ENCODE peak calls at places on chromosome 22, in seven cellular contexts. Q is right atrium auricular region, E is lung, G is fibroblast of villous mesenchyme, L is fibroblast of mammary gland, F is sigmoid colon, Z is coronary artery. I is an unnamed sample.

GRCh38 chr22:25702046-25702445 is 39.9 kb upstream of the MYO18B start:
- DNase-seq in Q (no peak), E (no peak), G (peak; percentile 36), L (peak; percentile 51), F (no peak), Z (no peak), I (peak; percentile 50)

GRCh38 chr22:48057116-48057835 is 1294.8 kb downstream of the TBC1D22A start:
- DNase-seq in Q (no peak), E (no peak), G (no peak), L (no peak), F (no peak), Z (peak; percentile 21), I (no peak)

GRCh38 chr22:41920271-41920976 is 5.5 kb upstream of the SHISA8 start:
- DNase-seq in Q (no peak), E (no peak), G (no peak), L (no peak), F (no peak), Z (no peak), I (no peak)

GRCh38 chr22:17087176-17088131 is 2.7 kb downstream of the IL17RA start:
- DNase-seq in Q (no peak), E (no peak), G (peak; percentile 86), L (peak; percentile 41), F (peak; percentile 50), Z (peak; percentile 58), I (peak; percentile 77)

GRCh38 chr22:45212306-45212709 is 28.4 kb downstream of the KIAA0930 start:
- DNase-seq in Q (peak; percentile 89), E (peak; percentile 62), G (peak; percentile 95), L (peak; percentile 91), F (peak; percentile 94), Z (peak; percentile 96), I (peak; percentile 93)

GRCh38 chr22:43944670-43945430 is 10.4 kb upstream of the SAMM50 start:
- DNase-seq in Q (no peak), E (no peak), G (no peak), L (no peak), F (no peak), Z (no peak), I (no peak)

GRCh38 chr22:41305646-41306045 is 4.3 kb downstream of the ZC3H7B start:
- DNase-seq in Q (no peak), E (no peak), G (peak; percentile 55), L (peak; percentile 89), F (no peak), Z (no peak), I (peak; percentile 56)

GRCh38 chr22:25137577-25138525 is 61.8 kb upstream of the CRYBB3 start:
- DNase-seq in Q (no peak), E (no peak), G (no peak), L (no peak), F (peak; percentile 56), Z (no peak), I (no peak)

GRCh38 chr22:31488988-31489617 is 539 bp downstream of the EIF4ENIF1 start:
- DNase-seq in Q (no peak), E (peak; percentile 29), G (peak; percentile 38), L (no peak), F (no peak), Z (peak; percentile 74), I (peak; percentile 22)

GRCh38 chr22:48889209-48889830 is 938.4 kb downstream of the BRD1 start:
- DNase-seq in Q (peak; percentile 49), E (no peak), G (no peak), L (no peak), F (peak; percentile 36), Z (peak; percentile 58), I (no peak)

GRCh38 chr22:41314821-41315220 is 13.5 kb downstream of the ZC3H7B start:
- DNase-seq in Q (no peak), E (no peak), G (no peak), L (no peak), F (no peak), Z (no peak), I (no peak)

GRCh38 chr22:31130873-31131272 is 8.1 kb downstream of the INPP5J start:
- DNase-seq in Q (no peak), E (no peak), G (no peak), L (no peak), F (no peak), Z (no peak), I (no peak)

GRCh38 chr22:39296535-39296934 is 22.9 kb downstream of the RPL3 start:
- DNase-seq in Q (no peak), E (no peak), G (no peak), L (no peak), F (no peak), Z (no peak), I (no peak)

GRCh38 chr22:33640900-33641299 is 279.4 kb downstream of the LARGE1 start:
- DNase-seq in Q (no peak), E (no peak), G (no peak), L (no peak), F (no peak), Z (no peak), I (no peak)

GRCh38 chr22:41943661-41944209 is 3.2 kb downstream of the CENPM start:
- DNase-seq in Q (no peak), E (no peak), G (no peak), L (peak; percentile 36), F (no peak), Z (no peak), I (no peak)

GRCh38 chr22:39144101-39144815 is 8.2 kb downstream of the CBX7 start:
- DNase-seq in Q (no peak), E (no peak), G (peak; percentile 70), L (peak; percentile 36), F (peak; percentile 66), Z (no peak), I (peak; percentile 45)

GRCh38 chr22:32852346-32853251 is 51.1 kb downstream of the TIMP3 start:
- DNase-seq in Q (peak; percentile 80), E (peak; percentile 42), G (peak; percentile 59), L (peak; percentile 24), F (peak; percentile 86), Z (peak; percentile 89), I (peak; percentile 57)

GRCh38 chr22:32707971-32708370 is 93.5 kb upstream of the TIMP3 start:
- DNase-seq in Q (no peak), E (no peak), G (no peak), L (peak; percentile 34), F (no peak), Z (no peak), I (no peak)

GRCh38 chr22:19626666-19627065 is 87.6 kb upstream of the SEPTIN5 start:
- DNase-seq in Q (no peak), E (no peak), G (no peak), L (no peak), F (peak; percentile 21), Z (no peak), I (no peak)

GRCh38 chr22:31102441-31103081 is 4.8 kb downstream of the SELENOM start:
- DNase-seq in Q (peak; percentile 94), E (no peak), G (peak; percentile 99), L (peak; percentile 96), F (peak; percentile 99), Z (peak; percentile 98), I (peak; percentile 83)

GRCh38 chr22:27409299-27409698 is 392.3 kb downstream of the MN1 start:
- DNase-seq in Q (no peak), E (no peak), G (no peak), L (peak; percentile 38), F (no peak), Z (no peak), I (no peak)
- TF ChIP-seq CTCF in Q (no peak), E (no peak), G (no peak), L (peak; percentile 26), F (no peak), Z (no peak), I (peak; percentile 34)

DNA sequence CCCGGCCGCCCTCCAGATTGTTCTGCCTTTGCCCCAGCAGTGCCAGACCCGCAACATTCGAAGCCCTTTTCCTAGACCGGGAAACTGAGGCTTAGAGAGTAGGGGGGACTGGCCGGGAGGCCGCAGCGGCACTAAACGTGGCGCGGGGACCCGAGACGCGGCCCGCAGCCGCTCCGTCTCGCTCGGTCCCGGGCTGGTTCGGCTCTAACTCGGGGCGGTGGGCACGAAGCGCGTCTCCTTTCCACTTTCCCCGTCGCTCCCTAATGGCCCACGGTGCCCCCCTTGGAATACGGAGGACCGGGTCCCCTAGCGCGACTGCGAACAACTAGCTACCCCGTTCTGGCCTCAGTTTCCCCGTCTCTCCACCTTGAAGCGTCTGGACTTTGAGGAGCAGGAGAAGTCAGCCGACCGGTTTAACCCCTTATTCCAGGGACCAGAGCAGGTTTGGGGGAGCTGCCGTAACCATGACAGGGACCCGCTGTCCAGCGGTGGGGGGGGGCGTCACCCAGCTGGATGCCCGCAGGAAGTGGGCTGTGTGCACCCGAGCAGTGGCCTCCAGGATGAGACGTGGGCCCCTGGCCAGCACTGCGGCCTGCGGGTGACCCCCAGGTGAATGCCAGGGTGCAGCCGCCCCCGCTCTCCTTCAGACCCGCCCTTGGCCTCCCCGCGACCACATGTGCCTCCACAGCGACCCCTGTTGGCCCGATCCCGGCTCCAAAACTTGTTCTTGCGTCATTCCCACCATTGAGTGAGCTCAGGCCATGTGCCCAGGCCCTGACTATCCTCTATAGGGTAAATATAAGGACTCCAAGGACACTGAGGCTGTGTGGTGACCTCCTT is 1.1 kb downstream of the CDC42EP1 start:
- DNase-seq in Q (peak; percentile 96), E (peak; percentile 90), G (peak; percentile 91), L (peak; percentile 89), F (peak; percentile 97), Z (peak; percentile 94), I (peak; percentile 87)
- H3K4me3 ChIP-seq in Q (peak overlapping the region; percentile 78), E (peak overlapping the region; percentile 78), G (peak overlapping the region; percentile 88), L (peak overlapping the region; percentile 79), F (peak overlapping the region; percentile 92), Z (peak overlapping the region; percentile 87), I (peak overlapping the region; percentile 84)

DNA sequence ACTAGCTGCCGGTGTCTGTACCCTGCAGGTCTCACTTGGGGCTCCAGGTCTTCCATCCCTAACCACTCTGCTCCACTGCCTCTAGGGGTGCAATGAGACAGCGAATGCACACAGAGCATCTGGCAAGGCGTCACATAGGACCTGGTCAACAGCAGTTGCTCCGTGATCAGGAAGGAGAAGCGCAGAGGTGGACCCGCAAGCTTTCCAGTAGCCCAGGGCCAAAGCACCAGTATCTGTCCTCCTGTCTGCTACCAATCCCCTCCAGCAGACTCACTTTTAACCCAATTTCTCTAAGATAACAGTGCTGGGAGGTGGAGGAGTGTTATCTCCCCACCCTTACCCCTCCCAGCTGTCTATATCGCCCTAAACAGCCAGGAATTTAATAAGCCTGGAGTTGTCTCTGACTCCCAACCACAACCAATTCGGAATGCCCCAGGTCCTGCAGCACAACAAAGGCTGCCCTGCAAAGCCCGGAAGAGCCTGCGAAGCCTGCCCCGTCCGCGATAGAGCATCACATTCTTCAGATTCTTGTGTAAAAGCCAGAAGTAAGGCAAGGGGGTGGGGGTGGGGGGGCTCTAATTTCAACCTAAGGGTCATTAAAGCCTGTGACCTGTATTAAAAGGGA is 19.3 kb downstream of the MYH9 start:
- DNase-seq in Q (no peak), E (no peak), G (peak; percentile 79), L (peak; percentile 52), F (no peak), Z (no peak), I (peak; percentile 79)
- TF ChIP-seq CTCF in Q (no peak), E (peak; percentile 4), G (no peak), L (no peak), F (peak; percentile 22), Z (no peak), I (peak; percentile 9)

GRCh38 chr22:20956258-20957117 is 10.6 kb upstream of the AIFM3 start:
- DNase-seq in Q (no peak), E (no peak), G (no peak), L (peak; percentile 51), F (no peak), Z (no peak), I (peak; percentile 31)
- H3K4me3 ChIP-seq in Q (peak overlapping the region; percentile 68), E (peak overlapping the region; percentile 58), G (peak overlapping the region; percentile 76), L (peak overlapping the region; percentile 68), F (peak overlapping the region; percentile 68), Z (peak overlapping the region; percentile 68), I (peak overlapping the region; percentile 55)

GRCh38 chr22:23565288-23565941 is 14.7 kb downstream of the IGLL1 start:
- DNase-seq in Q (no peak), E (no peak), G (no peak), L (peak; percentile 5), F (peak; percentile 51), Z (no peak), I (no peak)
- TF ChIP-seq CTCF in Q (no peak), E (no peak), G (no peak), L (no peak), F (no peak), Z (no peak), I (peak; percentile 7)

I was measured in astrocyte of the spinal cord.